ENCODE peak calls at places on chromosomes 7 and 10, in nine cellular contexts. One of them, this sample, is unnamed.

GRCh38 chr10:12638103-12638502 is 288.8 kb downstream of the CAMK1D start:
- DNase-seq in T1000: no peak
- DNase-seq in nucleus accumbens: no peak
- DNase-seq in CD4-positive, alpha-beta T cell: no peak
- DNase-seq in frontal cortex: no peak
- DNase-seq in WTC11: no peak
- DNase-seq in heart right ventricle: no peak
- DNase-seq in amniotic epithelial cell: no peak
- DNase-seq in Right ventricle myocardium inferior: no peak
- DNase-seq in this sample: peak

GRCh38 chr10:1173091-1173490 is 116.9 kb downstream of the WDR37 start:
- DNase-seq in heart right ventricle: no peak
- DNase-seq in WTC11: peak
- DNase-seq in nucleus accumbens: no peak
- DNase-seq in Right ventricle myocardium inferior: no peak
- DNase-seq in CD4-positive, alpha-beta T cell: no peak
- DNase-seq in T1000: no peak
- DNase-seq in frontal cortex: no peak
- DNase-seq in amniotic epithelial cell: no peak
- DNase-seq in this sample: no peak

GRCh38 chr7:111370002-111370401 is 192.3 kb downstream of the IMMP2L start:
- DNase-seq in nucleus accumbens: no peak
- DNase-seq in Right ventricle myocardium inferior: no peak
- DNase-seq in amniotic epithelial cell: no peak
- DNase-seq in T1000: no peak
- DNase-seq in CD4-positive, alpha-beta T cell: no peak
- DNase-seq in heart right ventricle: no peak
- DNase-seq in WTC11: no peak
- DNase-seq in frontal cortex: no peak
- DNase-seq in this sample: no peak

GRCh38 chr7:120729300-120729699 is 128.6 kb downstream of the TSPAN12 start:
- DNase-seq in T1000: no peak
- DNase-seq in WTC11: no peak
- DNase-seq in heart right ventricle: no peak
- DNase-seq in amniotic epithelial cell: peak
- DNase-seq in CD4-positive, alpha-beta T cell: no peak
- DNase-seq in Right ventricle myocardium inferior: no peak
- DNase-seq in nucleus accumbens: no peak
- DNase-seq in frontal cortex: no peak
- DNase-seq in this sample: no peak

GRCh38 chr7:98079891-98080653 is 26.6 kb upstream of the LMTK2 start:
- DNase-seq in Right ventricle myocardium inferior: no peak
- DNase-seq in amniotic epithelial cell: no peak
- DNase-seq in T1000: no peak
- DNase-seq in nucleus accumbens: no peak
- DNase-seq in heart right ventricle: no peak
- DNase-seq in frontal cortex: no peak
- DNase-seq in WTC11: no peak
- DNase-seq in CD4-positive, alpha-beta T cell: no peak
- DNase-seq in this sample: no peak

GRCh38 chr10:87603196-87603595 is 56.5 kb upstream of the PAPSS2 start:
- DNase-seq in T1000: no peak
- DNase-seq in heart right ventricle: no peak
- DNase-seq in CD4-positive, alpha-beta T cell: no peak
- DNase-seq in Right ventricle myocardium inferior: no peak
- DNase-seq in amniotic epithelial cell: peak
- DNase-seq in frontal cortex: no peak
- DNase-seq in WTC11: no peak
- DNase-seq in nucleus accumbens: no peak
- DNase-seq in this sample: no peak

GRCh38 chr7:1901431-1902210 is 231.5 kb downstream of the ELFN1 start:
- DNase-seq in amniotic epithelial cell: no peak
- DNase-seq in heart right ventricle: no peak
- DNase-seq in frontal cortex: no peak
- DNase-seq in WTC11: no peak
- DNase-seq in nucleus accumbens: no peak
- DNase-seq in Right ventricle myocardium inferior: no peak
- DNase-seq in CD4-positive, alpha-beta T cell: no peak
- DNase-seq in T1000: no peak
- DNase-seq in this sample: no peak

GRCh38 chr7:92325850-92326249 is 80.1 kb downstream of the ANKIB1 start:
- DNase-seq in T1000: no peak
- DNase-seq in nucleus accumbens: no peak
- DNase-seq in WTC11: no peak
- DNase-seq in frontal cortex: no peak
- DNase-seq in amniotic epithelial cell: peak
- DNase-seq in heart right ventricle: no peak
- DNase-seq in CD4-positive, alpha-beta T cell: no peak
- DNase-seq in Right ventricle myocardium inferior: no peak
- DNase-seq in this sample: peak

GRCh38 chr10:80472234-80473095 is 18.4 kb downstream of the TSPAN14 start:
- DNase-seq in T1000: peak
- DNase-seq in nucleus accumbens: no peak
- DNase-seq in amniotic epithelial cell: peak
- DNase-seq in WTC11: no peak
- DNase-seq in frontal cortex: no peak
- DNase-seq in Right ventricle myocardium inferior: no peak
- DNase-seq in heart right ventricle: no peak
- DNase-seq in CD4-positive, alpha-beta T cell: no peak
- DNase-seq in this sample: peak

GRCh38 chr10:3471927-3472704 is 299.5 kb upstream of the PITRM1 start:
- DNase-seq in heart right ventricle: no peak
- DNase-seq in Right ventricle myocardium inferior: no peak
- DNase-seq in amniotic epithelial cell: no peak
- DNase-seq in T1000: no peak
- DNase-seq in WTC11: no peak
- DNase-seq in CD4-positive, alpha-beta T cell: no peak
- DNase-seq in frontal cortex: peak
- DNase-seq in nucleus accumbens: peak
- DNase-seq in this sample: no peak

GRCh38 chr10:51502124-51502523 is 197.3 kb downstream of the CSTF2T start:
- DNase-seq in T1000: no peak
- DNase-seq in frontal cortex: no peak
- DNase-seq in WTC11: no peak
- DNase-seq in Right ventricle myocardium inferior: no peak
- DNase-seq in heart right ventricle: no peak
- DNase-seq in amniotic epithelial cell: no peak
- DNase-seq in nucleus accumbens: no peak
- DNase-seq in CD4-positive, alpha-beta T cell: no peak
- DNase-seq in this sample: no peak

GRCh38 chr7:28708458-28708951 is 249.6 kb downstream of the TRIL start:
- DNase-seq in nucleus accumbens: peak
- DNase-seq in amniotic epithelial cell: no peak
- DNase-seq in frontal cortex: no peak
- DNase-seq in heart right ventricle: no peak
- DNase-seq in Right ventricle myocardium inferior: no peak
- DNase-seq in CD4-positive, alpha-beta T cell: no peak
- DNase-seq in T1000: no peak
- DNase-seq in WTC11: peak
- DNase-seq in this sample: no peak

GRCh38 chr7:106239406-106239805 is 45.4 kb downstream of the NAMPT start:
- DNase-seq in WTC11: no peak
- DNase-seq in amniotic epithelial cell: no peak
- DNase-seq in CD4-positive, alpha-beta T cell: no peak
- DNase-seq in Right ventricle myocardium inferior: no peak
- DNase-seq in T1000: no peak
- DNase-seq in heart right ventricle: no peak
- DNase-seq in frontal cortex: no peak
- DNase-seq in nucleus accumbens: no peak
- DNase-seq in this sample: no peak

GRCh38 chr7:45703373-45703821 is 129.2 kb downstream of the ADCY1 start:
- DNase-seq in WTC11: no peak
- DNase-seq in nucleus accumbens: no peak
- DNase-seq in Right ventricle myocardium inferior: no peak
- DNase-seq in frontal cortex: no peak
- DNase-seq in CD4-positive, alpha-beta T cell: no peak
- DNase-seq in T1000: no peak
- DNase-seq in amniotic epithelial cell: no peak
- DNase-seq in heart right ventricle: no peak
- DNase-seq in this sample: no peak

GRCh38 chr10:76975131-76975530 is 662.5 kb downstream of the KCNMA1 start:
- DNase-seq in Right ventricle myocardium inferior: no peak
- DNase-seq in WTC11: no peak
- DNase-seq in heart right ventricle: no peak
- DNase-seq in CD4-positive, alpha-beta T cell: no peak
- DNase-seq in T1000: no peak
- DNase-seq in nucleus accumbens: no peak
- DNase-seq in frontal cortex: no peak
- DNase-seq in amniotic epithelial cell: peak
- DNase-seq in this sample: no peak

GRCh38 chr10:374354-374753 is 239.1 kb downstream of the ZMYND11 start:
- DNase-seq in T1000: no peak
- DNase-seq in CD4-positive, alpha-beta T cell: no peak
- DNase-seq in WTC11: no peak
- DNase-seq in Right ventricle myocardium inferior: no peak
- DNase-seq in amniotic epithelial cell: no peak
- DNase-seq in frontal cortex: no peak
- DNase-seq in nucleus accumbens: no peak
- DNase-seq in heart right ventricle: no peak
- DNase-seq in this sample: no peak

GRCh38 chr7:90669492-90669891 is 73.4 kb downstream of the CDK14 start:
- DNase-seq in WTC11: no peak
- DNase-seq in amniotic epithelial cell: no peak
- DNase-seq in CD4-positive, alpha-beta T cell: no peak
- DNase-seq in nucleus accumbens: no peak
- DNase-seq in T1000: no peak
- DNase-seq in heart right ventricle: no peak
- DNase-seq in Right ventricle myocardium inferior: no peak
- DNase-seq in frontal cortex: no peak
- DNase-seq in this sample: no peak

GRCh38 chr10:1050145-1050544 is 1.2 kb upstream of the IDI1 start:
- DNase-seq in frontal cortex: no peak
- DNase-seq in Right ventricle myocardium inferior: no peak
- DNase-seq in heart right ventricle: no peak
- DNase-seq in CD4-positive, alpha-beta T cell: no peak
- DNase-seq in amniotic epithelial cell: peak
- DNase-seq in nucleus accumbens: no peak
- DNase-seq in WTC11: no peak
- DNase-seq in T1000: no peak
- DNase-seq in this sample: peak

GRCh38 chr7:121023683-121024507 is 35.4 kb downstream of the CPED1 start:
- DNase-seq in T1000: no peak
- DNase-seq in WTC11: no peak
- DNase-seq in Right ventricle myocardium inferior: no peak
- DNase-seq in amniotic epithelial cell: no peak
- DNase-seq in CD4-positive, alpha-beta T cell: no peak
- DNase-seq in heart right ventricle: no peak
- DNase-seq in frontal cortex: no peak
- DNase-seq in nucleus accumbens: no peak
- DNase-seq in this sample: no peak

GRCh38 chr10:131444286-131444685 is 132.8 kb upstream of the TCERG1L start:
- DNase-seq in frontal cortex: no peak
- DNase-seq in amniotic epithelial cell: no peak
- DNase-seq in T1000: no peak
- DNase-seq in heart right ventricle: no peak
- DNase-seq in nucleus accumbens: no peak
- DNase-seq in CD4-positive, alpha-beta T cell: peak
- DNase-seq in Right ventricle myocardium inferior: no peak
- DNase-seq in WTC11: no peak
- DNase-seq in this sample: no peak

GRCh38 chr7:148856035-148856881 is 27.8 kb downstream of the EZH2 start:
- DNase-seq in WTC11: peak
- DNase-seq in amniotic epithelial cell: peak
- DNase-seq in heart right ventricle: no peak
- DNase-seq in Right ventricle myocardium inferior: no peak
- DNase-seq in frontal cortex: no peak
- DNase-seq in T1000: no peak
- DNase-seq in CD4-positive, alpha-beta T cell: peak
- DNase-seq in nucleus accumbens: no peak
- DNase-seq in this sample: peak

GRCh38 chr10:43957267-43958070 is 308.8 kb upstream of the ZNF32 start:
- DNase-seq in frontal cortex: no peak
- DNase-seq in CD4-positive, alpha-beta T cell: no peak
- DNase-seq in T1000: no peak
- DNase-seq in WTC11: no peak
- DNase-seq in nucleus accumbens: no peak
- DNase-seq in amniotic epithelial cell: no peak
- DNase-seq in heart right ventricle: no peak
- DNase-seq in Right ventricle myocardium inferior: no peak
- DNase-seq in this sample: no peak

GRCh38 chr10:29239569-29240472 is 49.0 kb upstream of the LYZL1 start:
- DNase-seq in Right ventricle myocardium inferior: no peak
- DNase-seq in nucleus accumbens: no peak
- DNase-seq in amniotic epithelial cell: peak
- DNase-seq in frontal cortex: no peak
- DNase-seq in T1000: no peak
- DNase-seq in WTC11: peak
- DNase-seq in heart right ventricle: no peak
- DNase-seq in CD4-positive, alpha-beta T cell: no peak
- DNase-seq in this sample: peak

GRCh38 chr10:3350790-3351364 is 178.3 kb upstream of the PITRM1 start:
- DNase-seq in T1000: no peak
- DNase-seq in heart right ventricle: no peak
- DNase-seq in amniotic epithelial cell: no peak
- DNase-seq in WTC11: no peak
- DNase-seq in frontal cortex: no peak
- DNase-seq in CD4-positive, alpha-beta T cell: no peak
- DNase-seq in nucleus accumbens: no peak
- DNase-seq in Right ventricle myocardium inferior: no peak
- DNase-seq in this sample: no peak

GRCh38 chr7:75905785-75906604 is 9.0 kb upstream of the POR start:
- DNase-seq in Right ventricle myocardium inferior: peak
- DNase-seq in CD4-positive, alpha-beta T cell: no peak
- DNase-seq in T1000: no peak
- DNase-seq in nucleus accumbens: peak
- DNase-seq in heart right ventricle: peak
- DNase-seq in WTC11: peak
- DNase-seq in amniotic epithelial cell: peak
- DNase-seq in frontal cortex: peak
- DNase-seq in this sample: no peak

This sample was measured in cardiac muscle cell.